ENCODE peak calls at places on chromosomes 12 and 14, in four cellular contexts. One of them, this sample, is unnamed.
A peak's percentile ranks its signal among the peaks of the same experiment; 100 is the strongest.

GRCh38 chr12:53820503-53820902 is 68.7 kb upstream of the CISTR start:
- DNase-seq in left cardiac atrium: no peak
- DNase-seq in foreskin fibroblast: peak; percentile 67
- DNase-seq in MV-4-11: no peak
- DNase-seq in this sample: no peak

GRCh38 chr12:109820921-109821381 is 12.2 kb downstream of the TRPV4 start:
- DNase-seq in left cardiac atrium: no peak
- DNase-seq in foreskin fibroblast: no peak
- DNase-seq in MV-4-11: no peak
- DNase-seq in this sample: no peak

GRCh38 chr12:3751151-3752095 is 1.5 kb downstream of the CRACR2A start:
- DNase-seq in left cardiac atrium: no peak
- DNase-seq in foreskin fibroblast: no peak
- DNase-seq in MV-4-11: no peak
- DNase-seq in this sample: no peak

GRCh38 chr14:50726372-50727107 is 58.4 kb upstream of the SAV1 start:
- DNase-seq in left cardiac atrium: no peak
- DNase-seq in foreskin fibroblast: peak; percentile 88
- DNase-seq in MV-4-11: no peak
- DNase-seq in this sample: no peak

GRCh38 chr12:132530451-132530850 is 40.5 kb downstream of the FBRSL1 start:
- DNase-seq in left cardiac atrium: no peak
- DNase-seq in foreskin fibroblast: no peak
- DNase-seq in MV-4-11: no peak
- DNase-seq in this sample: no peak

GRCh38 chr12:58453306-58453705 is 467.0 kb downstream of the LRIG3 start:
- DNase-seq in left cardiac atrium: no peak
- DNase-seq in foreskin fibroblast: no peak
- DNase-seq in MV-4-11: no peak
- DNase-seq in this sample: no peak

GRCh38 chr14:92563359-92563758 is 49.8 kb downstream of the RIN3 start:
- DNase-seq in left cardiac atrium: no peak
- DNase-seq in foreskin fibroblast: peak; percentile 37
- DNase-seq in MV-4-11: peak; percentile 93
- DNase-seq in this sample: no peak

GRCh38 chr12:126369487-126370463 is 1304.5 kb downstream of the AACS start:
- DNase-seq in left cardiac atrium: no peak
- DNase-seq in foreskin fibroblast: peak; percentile 7
- DNase-seq in MV-4-11: no peak
- DNase-seq in this sample: no peak

GRCh38 chr12:69570000-69570516 is 15.2 kb upstream of the CCT2 start:
- DNase-seq in left cardiac atrium: no peak
- DNase-seq in foreskin fibroblast: peak; percentile 43
- DNase-seq in MV-4-11: no peak
- DNase-seq in this sample: no peak

GRCh38 chr12:67758119-67758873 is 109.8 kb downstream of the DYRK2 start:
- DNase-seq in left cardiac atrium: no peak
- DNase-seq in foreskin fibroblast: no peak
- DNase-seq in MV-4-11: no peak
- DNase-seq in this sample: no peak

GRCh38 chr14:77862154-77862783 is 62.4 kb downstream of the ADCK1 start:
- DNase-seq in left cardiac atrium: peak; percentile 80
- DNase-seq in foreskin fibroblast: peak; percentile 37
- DNase-seq in MV-4-11: peak; percentile 31
- DNase-seq in this sample: peak; percentile 81

GRCh38 chr14:65184032-65184764 is 81.9 kb upstream of the MAX start:
- DNase-seq in left cardiac atrium: no peak
- DNase-seq in foreskin fibroblast: no peak
- DNase-seq in MV-4-11: no peak
- DNase-seq in this sample: no peak

GRCh38 chr12:108856428-108857157 is 790 bp downstream of the SSH1 start:
- DNase-seq in left cardiac atrium: peak; percentile 87
- DNase-seq in foreskin fibroblast: peak; percentile 74
- DNase-seq in MV-4-11: no peak
- DNase-seq in this sample: peak; percentile 71

GRCh38 chr14:24513009-24513408 is 4.9 kb upstream of the CMA1 start:
- DNase-seq in left cardiac atrium: no peak
- DNase-seq in foreskin fibroblast: no peak
- DNase-seq in MV-4-11: no peak
- DNase-seq in this sample: peak; percentile 67